ENCODE peak calls at places on chromosomes 13 and 19, in four cellular contexts. One of them, this sample, is unnamed. For H3K4me1, the result is how much of the 10 kb centered on the place peaks cover.

GRCh38 chr13:44969858-44970484 is 19.3 kb downstream of the NUFIP1 start:
- DNase-seq in suprapubic skin: no peak
- DNase-seq in spleen: no peak
- DNase-seq in Peyer's patch: no peak
- DNase-seq in this sample: no peak

GRCh38 chr19:37931941-37932655 is 25.1 kb downstream of the SIPA1L3 start:
- DNase-seq in suprapubic skin: peak
- DNase-seq in Peyer's patch: peak
- DNase-seq in spleen: peak
- DNase-seq in this sample: peak

GRCh38 chr19:51681286-51681956 is 11.7 kb upstream of the SPACA6 start:
- DNase-seq in suprapubic skin: no peak
- DNase-seq in spleen: no peak
- DNase-seq in Peyer's patch: no peak
- DNase-seq in this sample: no peak

GRCh38 chr13:71703145-71703544 is 163.9 kb downstream of the DACH1 start:
- DNase-seq in Peyer's patch: no peak
- DNase-seq in suprapubic skin: no peak
- DNase-seq in spleen: no peak
- DNase-seq in this sample: no peak

GRCh38 chr13:59651479-59651878 is 512.2 kb downstream of the DIAPH3 start:
- DNase-seq in Peyer's patch: no peak
- DNase-seq in spleen: no peak
- DNase-seq in suprapubic skin: no peak
- DNase-seq in this sample: no peak

GRCh38 chr13:50456111-50456510 is 387.4 kb downstream of the DLEU7 start:
- DNase-seq in Peyer's patch: no peak
- DNase-seq in suprapubic skin: no peak
- DNase-seq in spleen: no peak
- DNase-seq in this sample: no peak

GRCh38 chr19:38155453-38155852 is 68.6 kb downstream of the DPF1 start:
- DNase-seq in suprapubic skin: no peak
- DNase-seq in Peyer's patch: no peak
- DNase-seq in spleen: no peak
- DNase-seq in this sample: no peak

GRCh38 chr19:51891193-51891747 is 3.5 kb upstream of the ZNF577 start:
- DNase-seq in Peyer's patch: no peak
- DNase-seq in spleen: no peak
- DNase-seq in suprapubic skin: no peak
- DNase-seq in this sample: no peak

GRCh38 chr19:19600793-19601346 is 17.6 kb downstream of the PBX4 start:
- DNase-seq in spleen: no peak
- DNase-seq in Peyer's patch: no peak
- DNase-seq in suprapubic skin: no peak
- DNase-seq in this sample: no peak

GRCh38 chr19:54875506-54875905 is 1.5 kb downstream of the FCAR start:
- DNase-seq in Peyer's patch: no peak
- DNase-seq in suprapubic skin: no peak
- DNase-seq in spleen: no peak
- DNase-seq in this sample: no peak

GRCh38 chr19:51793994-51794393 is 963 bp upstream of the FPR3 start:
- DNase-seq in suprapubic skin: no peak
- DNase-seq in Peyer's patch: no peak
- DNase-seq in spleen: no peak
- DNase-seq in this sample: no peak

GRCh38 chr13:39875583-39875982 is 220.1 kb downstream of the COG6 start:
- DNase-seq in suprapubic skin: no peak
- DNase-seq in Peyer's patch: no peak
- DNase-seq in spleen: no peak
- DNase-seq in this sample: no peak

GRCh38 chr19:46613525-46613924 is 11.4 kb downstream of the PTGIR start:
- DNase-seq in suprapubic skin: peak
- DNase-seq in spleen: peak
- DNase-seq in Peyer's patch: no peak
- DNase-seq in this sample: no peak

GRCh38 chr13:39129253-39129652 is 91.0 kb downstream of the NHLRC3 start:
- DNase-seq in spleen: no peak
- DNase-seq in suprapubic skin: no peak
- DNase-seq in Peyer's patch: no peak
- DNase-seq in this sample: no peak

GRCh38 chr13:98664047-98664446 is 87.1 kb upstream of the STK24 start:
- DNase-seq in Peyer's patch: no peak
- DNase-seq in spleen: no peak
- DNase-seq in suprapubic skin: no peak
- DNase-seq in this sample: no peak

GRCh38 chr19:34480971-34481821 is at the start of gene WTIP:
- DNase-seq in spleen: no peak
- DNase-seq in suprapubic skin: peak
- DNase-seq in Peyer's patch: peak
- DNase-seq in this sample: peak
- TF ChIP-seq POLR2A in spleen: no peak
- TF ChIP-seq POLR2A in suprapubic skin: no peak
- TF ChIP-seq POLR2A in Peyer's patch: no peak
- TF ChIP-seq POLR2A in this sample: no peak

GRCh38 chr19:18488838-18489626 is 32.8 kb downstream of the ELL start:
- DNase-seq in spleen: peak
- DNase-seq in suprapubic skin: no peak
- DNase-seq in Peyer's patch: no peak
- DNase-seq in this sample: no peak

GRCh38 chr19:18489627-18490184 is 32.2 kb downstream of the ELL start:
- DNase-seq in suprapubic skin: no peak
- DNase-seq in spleen: no peak
- DNase-seq in Peyer's patch: no peak
- DNase-seq in this sample: no peak

GRCh38 chr19:18488403-18488723 is 33.5 kb downstream of the ELL start:
- DNase-seq in spleen: peak
- DNase-seq in suprapubic skin: no peak
- DNase-seq in Peyer's patch: no peak
- DNase-seq in this sample: no peak

GRCh38 chr19:18486746-18487145 is 35.1 kb downstream of the ELL start:
- DNase-seq in suprapubic skin: no peak
- DNase-seq in spleen: peak
- DNase-seq in Peyer's patch: no peak
- DNase-seq in this sample: no peak

DNA sequence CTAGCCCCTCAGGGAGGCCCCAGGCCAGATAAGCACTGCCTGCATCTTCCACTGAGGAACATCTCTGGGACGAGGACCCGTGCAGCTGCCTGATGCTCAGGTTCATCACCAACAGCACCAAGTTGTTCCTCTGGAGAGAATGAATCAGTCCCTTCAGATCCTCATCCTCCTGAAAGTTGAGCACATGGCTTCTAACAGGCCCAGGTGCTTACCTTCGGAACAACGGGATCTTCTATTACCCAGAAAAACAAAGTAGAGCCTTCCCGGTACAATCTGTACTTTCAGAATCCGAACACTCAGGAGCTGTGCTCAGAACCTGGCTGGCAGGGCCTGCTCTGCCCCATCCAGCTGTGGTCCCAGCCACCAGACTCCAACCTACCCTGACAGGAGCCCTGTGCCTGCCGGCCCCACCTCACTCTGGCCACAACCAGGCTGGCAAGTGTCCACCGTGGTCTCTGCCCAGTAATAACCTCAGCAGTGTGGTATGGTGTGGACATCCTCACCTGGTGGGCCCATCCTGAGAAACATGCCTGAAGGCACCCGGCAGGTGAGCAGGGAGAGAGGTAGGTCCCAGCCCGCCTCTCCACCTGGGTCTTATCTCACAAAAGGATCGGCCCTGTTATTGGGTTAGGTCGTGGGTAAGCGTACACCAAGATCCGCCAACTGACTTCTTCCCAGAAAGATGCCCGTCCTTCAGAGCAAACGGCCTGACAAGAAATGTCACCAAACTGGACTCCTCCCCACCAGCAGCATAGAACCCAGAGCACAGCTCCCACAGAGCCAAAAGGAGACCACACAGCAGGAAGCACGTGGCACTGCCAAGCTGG is 34.1 kb downstream of the ELL start:
- DNase-seq in Peyer's patch: no peak
- DNase-seq in spleen: no peak
- DNase-seq in suprapubic skin: no peak
- DNase-seq in this sample: peak
- H3K4me1 ChIP-seq in Peyer's patch: under half
- H3K4me1 ChIP-seq in spleen: under half
- H3K4me1 ChIP-seq in suprapubic skin: half or more
- H3K4me1 ChIP-seq in this sample: under half

GRCh38 chr19:18156841-18157464 is 4.0 kb downstream of the PIK3R2 start:
- DNase-seq in Peyer's patch: peak
- DNase-seq in spleen: peak
- DNase-seq in suprapubic skin: peak
- DNase-seq in this sample: peak
- TF ChIP-seq POLR2A in Peyer's patch: no peak
- TF ChIP-seq POLR2A in spleen: no peak
- TF ChIP-seq POLR2A in suprapubic skin: no peak
- TF ChIP-seq POLR2A in this sample: no peak

GRCh38 chr19:1467228-1467511 is 11.8 kb downstream of the C19orf25 start:
- DNase-seq in spleen: peak
- DNase-seq in Peyer's patch: no peak
- DNase-seq in suprapubic skin: no peak
- DNase-seq in this sample: no peak
- H3K4me1 ChIP-seq in spleen: half or more
- H3K4me1 ChIP-seq in Peyer's patch: under half
- H3K4me1 ChIP-seq in suprapubic skin: half or more
- H3K4me1 ChIP-seq in this sample: under half

GRCh38 chr19:8609210-8610040 is 1.1 kb downstream of the ADAMTS10 start:
- DNase-seq in spleen: no peak
- DNase-seq in suprapubic skin: peak
- DNase-seq in Peyer's patch: peak
- DNase-seq in this sample: no peak
- TF ChIP-seq POLR2A in spleen: no peak
- TF ChIP-seq POLR2A in suprapubic skin: no peak
- TF ChIP-seq POLR2A in Peyer's patch: no peak
- TF ChIP-seq POLR2A in this sample: no peak

GRCh38 chr19:42111811-42112210 is 20.4 kb downstream of the POU2F2 start:
- DNase-seq in Peyer's patch: no peak
- DNase-seq in spleen: no peak
- DNase-seq in suprapubic skin: no peak
- DNase-seq in this sample: no peak
- H3K4me1 ChIP-seq in Peyer's patch: under half
- H3K4me1 ChIP-seq in spleen: under half
- H3K4me1 ChIP-seq in suprapubic skin: under half
- H3K4me1 ChIP-seq in this sample: under half

GRCh38 chr19:50511069-50511822 is at the start of gene JOSD2:
- DNase-seq in spleen: peak
- DNase-seq in Peyer's patch: peak
- DNase-seq in suprapubic skin: peak
- DNase-seq in this sample: peak
- TF ChIP-seq POLR2A in spleen: no peak
- TF ChIP-seq POLR2A in Peyer's patch: no peak
- TF ChIP-seq POLR2A in suprapubic skin: no peak
- TF ChIP-seq POLR2A in this sample: no peak

DNA sequence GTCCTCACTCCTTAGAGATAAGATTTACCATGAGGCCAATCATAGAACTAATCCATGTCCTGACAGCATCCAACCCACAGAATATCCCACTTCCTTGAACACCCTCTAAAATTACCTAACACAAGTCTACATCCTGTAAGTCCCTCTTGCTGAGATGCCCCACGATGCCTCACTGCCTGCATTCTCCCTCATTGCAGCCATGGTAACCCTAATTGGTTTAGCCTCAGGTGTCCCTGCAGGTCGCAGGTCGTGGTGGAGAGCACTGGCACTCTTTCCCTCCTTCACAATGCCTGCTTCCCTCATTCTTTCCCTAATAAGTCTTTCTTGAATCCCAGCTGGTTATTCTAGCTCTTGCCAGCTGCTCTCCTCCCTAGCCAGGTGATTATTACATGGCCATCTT is 35.3 kb upstream of the MYO16 start:
- DNase-seq in Peyer's patch: no peak
- DNase-seq in spleen: no peak
- DNase-seq in suprapubic skin: no peak
- DNase-seq in this sample: no peak
- H3K4me1 ChIP-seq in Peyer's patch: under half
- H3K4me1 ChIP-seq in spleen: under half
- H3K4me1 ChIP-seq in suprapubic skin: under half
- H3K4me1 ChIP-seq in this sample: under half

This sample was measured in breast epithelium.